ENCODE peak calls at places on chromosomes 7 and 10, in eight cellular contexts. I is astrocyte, A is substantia nigra, U is GM23338, T is hypothalamus, Q is testis, W is Kasumi-1, X is ovary. B is an unnamed sample.

GRCh38 chr7:68429376-68430117 is 1168.7 kb upstream of the AUTS2 start:
- DNase-seq in W (no peak), X (no peak), I (no peak), Q (no peak), T (no peak), U (no peak), A (no peak), B (no peak)

GRCh38 chr7:128869138-128869943 is 6.7 kb downstream of the ATP6V1F start:
- DNase-seq in U (peak), Q (peak), W (no peak), T (peak), X (no peak), A (peak), I (peak), B (peak)

GRCh38 chr7:102103027-102103372 is 183.7 kb upstream of the SH2B2 start:
- DNase-seq in T (no peak), Q (no peak), A (no peak), X (no peak), W (no peak), I (no peak), U (no peak), B (no peak)

GRCh38 chr10:105535478-105535877 is 894.4 kb downstream of the SORCS3 start:
- DNase-seq in W (no peak), Q (no peak), U (no peak), X (no peak), A (no peak), T (no peak), I (no peak), B (no peak)

GRCh38 chr7:18086165-18087030 is 58.8 kb upstream of the PRPS1L1 start:
- DNase-seq in I (peak), W (no peak), X (no peak), A (peak), T (peak), Q (peak), U (peak), B (peak)

GRCh38 chr10:52818019-52818418 is 45.4 kb upstream of the MBL2 start:
- DNase-seq in U (peak), T (no peak), I (peak), X (no peak), W (peak), A (no peak), Q (no peak), B (no peak)

GRCh38 chr10:69217119-69217754 is 2.9 kb upstream of the HKDC1 start:
- DNase-seq in Q (no peak), I (peak), A (no peak), X (no peak), W (no peak), T (no peak), U (no peak), B (no peak)

GRCh38 chr7:78576196-78576595 is 777.6 kb downstream of the PHTF2 start:
- DNase-seq in I (peak), X (no peak), U (peak), Q (no peak), W (no peak), T (no peak), A (no peak), B (no peak)

GRCh38 chr10:28842321-28842720 is 165.0 kb downstream of the BAMBI start:
- DNase-seq in U (no peak), W (no peak), X (no peak), T (no peak), I (peak), Q (no peak), A (no peak), B (no peak)

GRCh38 chr7:127914693-127915092 is 116.5 kb downstream of the LRRC4 start:
- DNase-seq in U (no peak), A (no peak), X (no peak), Q (no peak), W (no peak), I (no peak), T (no peak), B (no peak)

GRCh38 chr10:123109466-123109865 is 26.3 kb upstream of the HMX3 start:
- DNase-seq in I (no peak), W (no peak), X (no peak), U (no peak), T (no peak), Q (no peak), A (no peak), B (no peak)

GRCh38 chr10:22171131-22171530 is 46.7 kb downstream of the EBLN1 start:
- DNase-seq in A (no peak), Q (no peak), T (no peak), U (no peak), I (no peak), X (no peak), W (no peak), B (no peak)

GRCh38 chr7:111982133-111982532 is 224.1 kb downstream of the DOCK4 start:
- DNase-seq in W (no peak), A (no peak), I (peak), X (no peak), Q (no peak), T (no peak), U (no peak), B (no peak)

GRCh38 chr7:155815332-155816191 is 3.3 kb upstream of the SHH start:
- DNase-seq in U (peak), A (peak), Q (peak), I (no peak), T (peak), X (no peak), W (peak), B (peak)

GRCh38 chr10:5107860-5108526 is 13.8 kb downstream of the AKR1C3 start:
- DNase-seq in W (no peak), U (no peak), A (no peak), Q (no peak), T (no peak), I (no peak), X (no peak), B (no peak)

GRCh38 chr10:25530306-25530705 is 355.5 kb downstream of the GPR158 start:
- DNase-seq in T (no peak), I (no peak), X (no peak), U (no peak), A (peak), Q (no peak), W (no peak), B (peak)

GRCh38 chr7:101547022-101547915 is 81.8 kb downstream of the MYL10 start:
- DNase-seq in X (no peak), T (no peak), W (no peak), U (no peak), I (no peak), Q (no peak), A (no peak), B (no peak)

GRCh38 chr7:139035588-139036353 is at the start of gene ZC3HAV1L:
- DNase-seq in T (peak), U (peak), W (peak), A (peak), Q (peak), X (peak), I (peak), B (peak)

GRCh38 chr10:117342638-117343037 is 32.6 kb downstream of the PDZD8 start:
- DNase-seq in Q (no peak), T (no peak), A (no peak), U (no peak), X (no peak), I (peak), W (no peak), B (no peak)

GRCh38 chr7:68314208-68314607 is 1284.1 kb upstream of the AUTS2 start:
- DNase-seq in U (no peak), W (no peak), T (no peak), A (no peak), Q (no peak), X (no peak), I (no peak), B (no peak)

GRCh38 chr10:86753638-86754434 is 2.6 kb upstream of the BMPR1A start:
- DNase-seq in Q (no peak), T (no peak), X (no peak), W (no peak), A (no peak), U (no peak), I (no peak), B (peak)

GRCh38 chr10:90746829-90747228 is 111.0 kb downstream of the HTR7 start:
- DNase-seq in Q (no peak), W (no peak), I (no peak), U (no peak), A (no peak), X (no peak), T (no peak), B (no peak)

GRCh38 chr10:35934637-35934995 is 292.5 kb upstream of the FZD8 start:
- DNase-seq in A (no peak), U (no peak), X (no peak), I (no peak), W (no peak), T (no peak), Q (no peak), B (no peak)

GRCh38 chr7:100349757-100350156 is 8.2 kb upstream of the PILRB start:
- DNase-seq in Q (no peak), A (no peak), T (no peak), U (no peak), W (no peak), X (no peak), I (no peak), B (no peak)

GRCh38 chr10:122158362-122158761 is 112.7 kb upstream of the BTBD16 start:
- DNase-seq in A (no peak), Q (no peak), W (no peak), I (no peak), U (no peak), T (no peak), X (no peak), B (no peak)

GRCh38 chr10:69684020-69684980 is 54.3 kb downstream of the FAM241B start:
- DNase-seq in X (peak), U (no peak), W (no peak), Q (peak), A (no peak), T (no peak), I (peak), B (peak)

GRCh38 chr7:132472463-132473120 is 103.7 kb downstream of the PLXNA4 start:
- DNase-seq in Q (peak), T (no peak), W (no peak), X (peak), A (peak), U (no peak), I (peak), B (no peak)

GRCh38 chr10:86295791-86296190 is 70.8 kb downstream of the GRID1 start:
- DNase-seq in Q (peak), A (no peak), T (no peak), W (no peak), I (no peak), X (no peak), U (no peak), B (no peak)

GRCh38 chr7:118330373-118330772 is 105.9 kb downstream of the ANKRD7 start:
- DNase-seq in W (no peak), A (no peak), U (no peak), X (no peak), T (no peak), I (no peak), Q (no peak), B (no peak)

GRCh38 chr10:77392236-77392721 is 245.3 kb downstream of the KCNMA1 start:
- DNase-seq in A (no peak), I (peak), U (no peak), W (no peak), T (no peak), X (no peak), Q (no peak), B (no peak)

GRCh38 chr10:93081834-93082233 is 8.1 kb downstream of the CYP26A1 start:
- DNase-seq in W (no peak), T (no peak), I (peak), X (no peak), Q (no peak), A (no peak), U (no peak), B (no peak)

GRCh38 chr7:33742999-33743587 is 162.2 kb upstream of the BMPER start:
- DNase-seq in T (no peak), Q (no peak), X (no peak), I (no peak), A (no peak), W (no peak), U (no peak), B (no peak)

GRCh38 chr7:117072620-117073118 is 119.4 kb downstream of the ST7 start:
- DNase-seq in I (peak), W (peak), T (peak), Q (peak), U (no peak), A (peak), X (no peak), B (peak)

GRCh38 chr10:52391927-52392602 is 78.0 kb downstream of the DKK1 start:
- DNase-seq in Q (no peak), U (no peak), A (no peak), T (no peak), W (no peak), X (no peak), I (no peak), B (no peak)

GRCh38 chr10:123014772-123015171 is 6.0 kb downstream of the ACADSB start:
- DNase-seq in A (no peak), T (no peak), U (no peak), Q (no peak), X (no peak), W (no peak), I (no peak), B (no peak)